ENCODE peak calls at places on chromosomes 16 and 17, in six cellular contexts. H is posterior cingulate gyrus; P is PC-3; M is T-helper 1 cell; U is activated CD4-positive, CD25-positive, alpha-beta regulatory T cell treated with anti-CD3 and anti-CD28 coated beads, Interleukin-2, amount 50 U/mL, for 16 hours; X is Ammon's horn. R is an unnamed sample.
A peak's percentile ranks its signal among the peaks of the same experiment; 100 is the strongest.

GRCh38 chr17:47281246-47281645 is 27.6 kb downstream of the ITGB3 start:
- DNase-seq in P (no peak), X (no peak), U (no peak), M (no peak), H (no peak), R (no peak)

GRCh38 chr16:916400-916799 is 54.4 kb downstream of the LMF1 start:
- DNase-seq in M (no peak), U (no peak), X (no peak), P (no peak), H (no peak), R (no peak)

GRCh38 chr16:58024673-58025350 is 742 bp upstream of the MMP15 start:
- DNase-seq in U (no peak), H (no peak), X (no peak), P (no peak), M (no peak), R (peak; percentile 63)

GRCh38 chr17:33049781-33050414 is 58.3 kb downstream of the SPACA3 start:
- DNase-seq in U (no peak), M (no peak), H (peak; percentile 50), P (peak; percentile 56), X (peak; percentile 24), R (no peak)

GRCh38 chr17:19939993-19940721 is 37.5 kb downstream of the AKAP10 start:
- DNase-seq in X (no peak), P (no peak), H (no peak), U (no peak), M (no peak), R (no peak)

GRCh38 chr16:64964126-64964540 is 157.7 kb downstream of the CDH11 start:
- DNase-seq in H (no peak), M (no peak), X (no peak), U (no peak), P (peak; percentile 48), R (no peak)

GRCh38 chr17:50338645-50339044 is 7.3 kb upstream of the XYLT2 start:
- DNase-seq in M (no peak), H (no peak), P (no peak), X (no peak), U (no peak), R (no peak)

GRCh38 chr17:1413281-1413791 is 13.3 kb upstream of the YWHAE start:
- DNase-seq in U (no peak), H (peak; percentile 10), P (peak; percentile 79), M (no peak), X (no peak), R (peak; percentile 76)

GRCh38 chr16:64920211-64920610 is 201.7 kb downstream of the CDH11 start:
- DNase-seq in X (no peak), P (no peak), M (no peak), U (no peak), H (no peak), R (no peak)

GRCh38 chr16:29126057-29126494 is 141.2 kb downstream of the LAT start:
- DNase-seq in P (no peak), H (no peak), M (no peak), X (peak; percentile 50), U (no peak), R (peak; percentile 78)

GRCh38 chr17:82313195-82314011 is 4.0 kb downstream of the CD7 start:
- DNase-seq in X (no peak), P (no peak), U (no peak), H (no peak), M (no peak), R (peak; percentile 58)

GRCh38 chr17:14498812-14499211 is 197.9 kb downstream of the HS3ST3B1 start:
- DNase-seq in P (no peak), X (no peak), U (no peak), H (no peak), M (no peak), R (no peak)

GRCh38 chr17:11742891-11743290 is 144.6 kb downstream of the DNAH9 start:
- DNase-seq in U (no peak), X (peak; percentile 64), H (no peak), M (no peak), P (no peak), R (no peak)

GRCh38 chr16:67017810-67018488 is 11.0 kb upstream of the CBFB start:
- DNase-seq in H (peak; percentile 74), M (peak; percentile 79), X (peak; percentile 79), U (peak; percentile 70), P (peak; percentile 93), R (no peak)

GRCh38 chr17:46056800-46057304 is 57.8 kb downstream of the STH start:
- DNase-seq in M (no peak), U (no peak), H (no peak), P (peak; percentile 83), X (peak; percentile 30), R (no peak)

GRCh38 chr16:51592535-51592934 is 441.5 kb upstream of the SALL1 start:
- DNase-seq in U (no peak), X (no peak), M (no peak), P (no peak), H (no peak), R (no peak)

GRCh38 chr16:24497405-24497804 is 42.0 kb upstream of the RBBP6 start:
- DNase-seq in M (no peak), H (no peak), P (peak; percentile 20), X (no peak), U (no peak), R (no peak)

GRCh38 chr17:66221343-66221742 is 7.9 kb downstream of the APOH start:
- DNase-seq in M (no peak), X (no peak), P (no peak), H (no peak), U (no peak), R (no peak)

GRCh38 chr17:7884581-7885356 is 3.8 kb upstream of the CHD3 start:
- DNase-seq in H (no peak), U (no peak), X (no peak), P (no peak), M (peak; percentile 27), R (peak; percentile 80)

GRCh38 chr16:73739049-73739769 is 557.4 kb upstream of the PSMD7 start:
- DNase-seq in X (no peak), H (no peak), P (no peak), M (no peak), U (no peak), R (no peak)

GRCh38 chr17:73307130-73307529 is 4.7 kb downstream of the CDC42EP4 start:
- DNase-seq in H (peak; percentile 55), U (no peak), P (peak; percentile 58), X (peak; percentile 70), M (no peak), R (no peak)

GRCh38 chr17:50060951-50061712 is 5.2 kb downstream of the ITGA3 start:
- DNase-seq in P (peak; percentile 70), X (peak; percentile 54), M (no peak), U (no peak), H (no peak), R (no peak)

GRCh38 chr16:3482659-3483241 is 12.5 kb downstream of the C16orf90 start:
- DNase-seq in P (no peak), U (no peak), X (no peak), H (no peak), M (no peak), R (no peak)

R was measured in left lung.